ENCODE peak calls at places on chromosomes 6 and 20, in nine cellular contexts. One of them, this sample, is unnamed.

GRCh38 chr6:148524509-148524908 is 181.9 kb downstream of the SASH1 start:
- DNase-seq in activated T-helper 9 cell treated with anti-CD3 and anti-CD28 coated beads, Interleukin-2, amount 50 U/mL, for 16 hours: no peak
- DNase-seq in IMR-90: peak; percentile 95
- DNase-seq in activated gamma-delta T cell treated with Interleukin-2 at 50 U/mL for 16 hours: no peak
- DNase-seq in AG10803: peak; percentile 86
- DNase-seq in HuH-7: no peak
- DNase-seq in HFF-Myc: no peak
- DNase-seq in psoas muscle: no peak
- DNase-seq in GM04504: peak; percentile 76
- DNase-seq in this sample: no peak

GRCh38 chr20:48184229-48184628 is 398.9 kb upstream of the SULF2 start:
- DNase-seq in activated gamma-delta T cell treated with Interleukin-2 at 50 U/mL for 16 hours: no peak
- DNase-seq in AG10803: no peak
- DNase-seq in activated T-helper 9 cell treated with anti-CD3 and anti-CD28 coated beads, Interleukin-2, amount 50 U/mL, for 16 hours: no peak
- DNase-seq in HuH-7: no peak
- DNase-seq in GM04504: no peak
- DNase-seq in HFF-Myc: no peak
- DNase-seq in psoas muscle: no peak
- DNase-seq in IMR-90: no peak
- DNase-seq in this sample: no peak

GRCh38 chr6:166498661-166499349 is 87.7 kb downstream of the RAMACL start:
- DNase-seq in HFF-Myc: no peak
- DNase-seq in GM04504: no peak
- DNase-seq in activated gamma-delta T cell treated with Interleukin-2 at 50 U/mL for 16 hours: no peak
- DNase-seq in AG10803: no peak
- DNase-seq in IMR-90: no peak
- DNase-seq in psoas muscle: no peak
- DNase-seq in activated T-helper 9 cell treated with anti-CD3 and anti-CD28 coated beads, Interleukin-2, amount 50 U/mL, for 16 hours: no peak
- DNase-seq in HuH-7: no peak
- DNase-seq in this sample: no peak

GRCh38 chr20:49186535-49187329 is 1.4 kb downstream of the STAU1 start:
- DNase-seq in HuH-7: peak; percentile 66
- DNase-seq in HFF-Myc: no peak
- DNase-seq in psoas muscle: peak; percentile 57
- DNase-seq in activated gamma-delta T cell treated with Interleukin-2 at 50 U/mL for 16 hours: peak; percentile 47
- DNase-seq in GM04504: no peak
- DNase-seq in activated T-helper 9 cell treated with anti-CD3 and anti-CD28 coated beads, Interleukin-2, amount 50 U/mL, for 16 hours: peak; percentile 46
- DNase-seq in AG10803: peak; percentile 48
- DNase-seq in IMR-90: peak; percentile 62
- DNase-seq in this sample: peak; percentile 61

GRCh38 chr6:41518118-41518517 is 28.1 kb upstream of the FOXP4 start:
- DNase-seq in GM04504: no peak
- DNase-seq in activated T-helper 9 cell treated with anti-CD3 and anti-CD28 coated beads, Interleukin-2, amount 50 U/mL, for 16 hours: no peak
- DNase-seq in HFF-Myc: no peak
- DNase-seq in activated gamma-delta T cell treated with Interleukin-2 at 50 U/mL for 16 hours: no peak
- DNase-seq in AG10803: no peak
- DNase-seq in psoas muscle: no peak
- DNase-seq in IMR-90: no peak
- DNase-seq in HuH-7: no peak
- DNase-seq in this sample: no peak

GRCh38 chr6:21201673-21202430 is 391.7 kb upstream of the SOX4 start:
- DNase-seq in HFF-Myc: no peak
- DNase-seq in AG10803: no peak
- DNase-seq in psoas muscle: no peak
- DNase-seq in IMR-90: no peak
- DNase-seq in HuH-7: no peak
- DNase-seq in activated gamma-delta T cell treated with Interleukin-2 at 50 U/mL for 16 hours: no peak
- DNase-seq in GM04504: no peak
- DNase-seq in activated T-helper 9 cell treated with anti-CD3 and anti-CD28 coated beads, Interleukin-2, amount 50 U/mL, for 16 hours: no peak
- DNase-seq in this sample: no peak

GRCh38 chr20:10521068-10521834 is 86.1 kb downstream of the SLX4IP start:
- DNase-seq in IMR-90: peak; percentile 89
- DNase-seq in HuH-7: no peak
- DNase-seq in activated gamma-delta T cell treated with Interleukin-2 at 50 U/mL for 16 hours: no peak
- DNase-seq in AG10803: peak; percentile 72
- DNase-seq in HFF-Myc: peak; percentile 61
- DNase-seq in GM04504: peak; percentile 49
- DNase-seq in activated T-helper 9 cell treated with anti-CD3 and anti-CD28 coated beads, Interleukin-2, amount 50 U/mL, for 16 hours: no peak
- DNase-seq in psoas muscle: no peak
- DNase-seq in this sample: no peak

GRCh38 chr6:43509984-43510826 is at the start of gene LRRC73:
- DNase-seq in IMR-90: peak; percentile 68
- DNase-seq in AG10803: peak; percentile 80
- DNase-seq in psoas muscle: peak; percentile 93
- DNase-seq in GM04504: peak; percentile 68
- DNase-seq in HuH-7: peak; percentile 70
- DNase-seq in activated T-helper 9 cell treated with anti-CD3 and anti-CD28 coated beads, Interleukin-2, amount 50 U/mL, for 16 hours: peak; percentile 77
- DNase-seq in HFF-Myc: no peak
- DNase-seq in activated gamma-delta T cell treated with Interleukin-2 at 50 U/mL for 16 hours: peak; percentile 71
- DNase-seq in this sample: peak; percentile 78

GRCh38 chr6:75611702-75612375 is 10.2 kb downstream of the SENP6 start:
- DNase-seq in psoas muscle: no peak
- DNase-seq in IMR-90: peak; percentile 33
- DNase-seq in GM04504: no peak
- DNase-seq in HFF-Myc: no peak
- DNase-seq in HuH-7: no peak
- DNase-seq in AG10803: peak; percentile 47
- DNase-seq in activated gamma-delta T cell treated with Interleukin-2 at 50 U/mL for 16 hours: no peak
- DNase-seq in activated T-helper 9 cell treated with anti-CD3 and anti-CD28 coated beads, Interleukin-2, amount 50 U/mL, for 16 hours: peak; percentile 22
- DNase-seq in this sample: no peak

GRCh38 chr6:169890049-169890448 is 138.6 kb downstream of the ERMARD start:
- DNase-seq in activated gamma-delta T cell treated with Interleukin-2 at 50 U/mL for 16 hours: no peak
- DNase-seq in HuH-7: no peak
- DNase-seq in IMR-90: no peak
- DNase-seq in HFF-Myc: no peak
- DNase-seq in psoas muscle: no peak
- DNase-seq in GM04504: no peak
- DNase-seq in activated T-helper 9 cell treated with anti-CD3 and anti-CD28 coated beads, Interleukin-2, amount 50 U/mL, for 16 hours: no peak
- DNase-seq in AG10803: no peak
- DNase-seq in this sample: no peak

GRCh38 chr6:18177566-18177965 is 22.3 kb downstream of the KDM1B start:
- DNase-seq in activated gamma-delta T cell treated with Interleukin-2 at 50 U/mL for 16 hours: no peak
- DNase-seq in GM04504: no peak
- DNase-seq in IMR-90: no peak
- DNase-seq in activated T-helper 9 cell treated with anti-CD3 and anti-CD28 coated beads, Interleukin-2, amount 50 U/mL, for 16 hours: no peak
- DNase-seq in HFF-Myc: no peak
- DNase-seq in HuH-7: no peak
- DNase-seq in AG10803: no peak
- DNase-seq in psoas muscle: no peak
- DNase-seq in this sample: no peak

GRCh38 chr20:56422824-56423189 is 10.7 kb downstream of the CASS4 start:
- DNase-seq in activated T-helper 9 cell treated with anti-CD3 and anti-CD28 coated beads, Interleukin-2, amount 50 U/mL, for 16 hours: no peak
- DNase-seq in HFF-Myc: no peak
- DNase-seq in HuH-7: no peak
- DNase-seq in IMR-90: peak; percentile 33
- DNase-seq in GM04504: no peak
- DNase-seq in psoas muscle: no peak
- DNase-seq in AG10803: no peak
- DNase-seq in activated gamma-delta T cell treated with Interleukin-2 at 50 U/mL for 16 hours: no peak
- DNase-seq in this sample: no peak

GRCh38 chr6:135451617-135452190 is 45.8 kb downstream of the AHI1 start:
- DNase-seq in activated T-helper 9 cell treated with anti-CD3 and anti-CD28 coated beads, Interleukin-2, amount 50 U/mL, for 16 hours: no peak
- DNase-seq in AG10803: peak; percentile 46
- DNase-seq in psoas muscle: no peak
- DNase-seq in activated gamma-delta T cell treated with Interleukin-2 at 50 U/mL for 16 hours: no peak
- DNase-seq in IMR-90: peak; percentile 43
- DNase-seq in HuH-7: no peak
- DNase-seq in HFF-Myc: peak; percentile 29
- DNase-seq in GM04504: no peak
- DNase-seq in this sample: no peak

GRCh38 chr20:54088430-54088829 is 18.0 kb upstream of the BCAS1 start:
- DNase-seq in AG10803: peak; percentile 74
- DNase-seq in activated gamma-delta T cell treated with Interleukin-2 at 50 U/mL for 16 hours: no peak
- DNase-seq in psoas muscle: no peak
- DNase-seq in HFF-Myc: no peak
- DNase-seq in activated T-helper 9 cell treated with anti-CD3 and anti-CD28 coated beads, Interleukin-2, amount 50 U/mL, for 16 hours: no peak
- DNase-seq in GM04504: no peak
- DNase-seq in HuH-7: no peak
- DNase-seq in IMR-90: no peak
- DNase-seq in this sample: no peak

GRCh38 chr20:24784607-24785006 is 164.5 kb upstream of the CST7 start:
- DNase-seq in IMR-90: no peak
- DNase-seq in activated gamma-delta T cell treated with Interleukin-2 at 50 U/mL for 16 hours: no peak
- DNase-seq in psoas muscle: no peak
- DNase-seq in HFF-Myc: no peak
- DNase-seq in HuH-7: no peak
- DNase-seq in activated T-helper 9 cell treated with anti-CD3 and anti-CD28 coated beads, Interleukin-2, amount 50 U/mL, for 16 hours: no peak
- DNase-seq in GM04504: no peak
- DNase-seq in AG10803: no peak
- DNase-seq in this sample: no peak

GRCh38 chr20:14830899-14831298 is 493.5 kb upstream of the FLRT3 start:
- DNase-seq in activated T-helper 9 cell treated with anti-CD3 and anti-CD28 coated beads, Interleukin-2, amount 50 U/mL, for 16 hours: no peak
- DNase-seq in HFF-Myc: no peak
- DNase-seq in HuH-7: no peak
- DNase-seq in psoas muscle: no peak
- DNase-seq in IMR-90: no peak
- DNase-seq in AG10803: no peak
- DNase-seq in activated gamma-delta T cell treated with Interleukin-2 at 50 U/mL for 16 hours: no peak
- DNase-seq in GM04504: no peak
- DNase-seq in this sample: no peak

GRCh38 chr20:21839982-21840381 is 134.5 kb downstream of the PAX1 start:
- DNase-seq in activated T-helper 9 cell treated with anti-CD3 and anti-CD28 coated beads, Interleukin-2, amount 50 U/mL, for 16 hours: no peak
- DNase-seq in HuH-7: no peak
- DNase-seq in activated gamma-delta T cell treated with Interleukin-2 at 50 U/mL for 16 hours: no peak
- DNase-seq in GM04504: no peak
- DNase-seq in IMR-90: no peak
- DNase-seq in psoas muscle: no peak
- DNase-seq in AG10803: no peak
- DNase-seq in HFF-Myc: no peak
- DNase-seq in this sample: no peak

GRCh38 chr6:170473226-170473789 is 79.8 kb downstream of the PSMB1 start:
- DNase-seq in GM04504: no peak
- DNase-seq in activated gamma-delta T cell treated with Interleukin-2 at 50 U/mL for 16 hours: no peak
- DNase-seq in IMR-90: no peak
- DNase-seq in activated T-helper 9 cell treated with anti-CD3 and anti-CD28 coated beads, Interleukin-2, amount 50 U/mL, for 16 hours: no peak
- DNase-seq in AG10803: no peak
- DNase-seq in psoas muscle: no peak
- DNase-seq in HFF-Myc: no peak
- DNase-seq in HuH-7: no peak
- DNase-seq in this sample: no peak

GRCh38 chr20:235891-236290 is 8.8 kb downstream of the DEFB129 start:
- DNase-seq in HFF-Myc: no peak
- DNase-seq in psoas muscle: no peak
- DNase-seq in activated gamma-delta T cell treated with Interleukin-2 at 50 U/mL for 16 hours: no peak
- DNase-seq in GM04504: no peak
- DNase-seq in activated T-helper 9 cell treated with anti-CD3 and anti-CD28 coated beads, Interleukin-2, amount 50 U/mL, for 16 hours: no peak
- DNase-seq in IMR-90: no peak
- DNase-seq in HuH-7: no peak
- DNase-seq in AG10803: peak; percentile 30
- DNase-seq in this sample: no peak

GRCh38 chr6:36383608-36384007 is 3.9 kb downstream of the ETV7 start:
- DNase-seq in activated T-helper 9 cell treated with anti-CD3 and anti-CD28 coated beads, Interleukin-2, amount 50 U/mL, for 16 hours: no peak
- DNase-seq in activated gamma-delta T cell treated with Interleukin-2 at 50 U/mL for 16 hours: no peak
- DNase-seq in GM04504: no peak
- DNase-seq in HFF-Myc: no peak
- DNase-seq in HuH-7: no peak
- DNase-seq in psoas muscle: no peak
- DNase-seq in IMR-90: no peak
- DNase-seq in AG10803: no peak
- DNase-seq in this sample: no peak

GRCh38 chr20:41005361-41005729 is 23.3 kb upstream of the TOP1 start:
- DNase-seq in IMR-90: peak; percentile 98
- DNase-seq in GM04504: peak; percentile 86
- DNase-seq in activated T-helper 9 cell treated with anti-CD3 and anti-CD28 coated beads, Interleukin-2, amount 50 U/mL, for 16 hours: no peak
- DNase-seq in HFF-Myc: peak; percentile 94
- DNase-seq in HuH-7: no peak
- DNase-seq in psoas muscle: peak; percentile 92
- DNase-seq in activated gamma-delta T cell treated with Interleukin-2 at 50 U/mL for 16 hours: no peak
- DNase-seq in AG10803: peak; percentile 90
- DNase-seq in this sample: no peak

GRCh38 chr6:151690768-151691562 is 116.5 kb upstream of the ESR1 start:
- DNase-seq in psoas muscle: no peak
- DNase-seq in HuH-7: no peak
- DNase-seq in activated T-helper 9 cell treated with anti-CD3 and anti-CD28 coated beads, Interleukin-2, amount 50 U/mL, for 16 hours: no peak
- DNase-seq in HFF-Myc: no peak
- DNase-seq in GM04504: no peak
- DNase-seq in IMR-90: no peak
- DNase-seq in AG10803: peak; percentile 58
- DNase-seq in activated gamma-delta T cell treated with Interleukin-2 at 50 U/mL for 16 hours: no peak
- DNase-seq in this sample: peak; percentile 64

GRCh38 chr6:126033696-126034095 is 47.4 kb downstream of the TRMT11 start:
- DNase-seq in activated gamma-delta T cell treated with Interleukin-2 at 50 U/mL for 16 hours: no peak
- DNase-seq in psoas muscle: no peak
- DNase-seq in activated T-helper 9 cell treated with anti-CD3 and anti-CD28 coated beads, Interleukin-2, amount 50 U/mL, for 16 hours: no peak
- DNase-seq in GM04504: peak; percentile 83
- DNase-seq in IMR-90: peak; percentile 91
- DNase-seq in HuH-7: peak; percentile 52
- DNase-seq in AG10803: peak; percentile 95
- DNase-seq in HFF-Myc: peak; percentile 82
- DNase-seq in this sample: no peak

GRCh38 chr20:1465470-1466210 is 1.0 kb downstream of the NSFL1C start:
- DNase-seq in activated T-helper 9 cell treated with anti-CD3 and anti-CD28 coated beads, Interleukin-2, amount 50 U/mL, for 16 hours: no peak
- DNase-seq in HuH-7: no peak
- DNase-seq in GM04504: no peak
- DNase-seq in IMR-90: peak; percentile 5
- DNase-seq in AG10803: peak; percentile 35
- DNase-seq in activated gamma-delta T cell treated with Interleukin-2 at 50 U/mL for 16 hours: no peak
- DNase-seq in psoas muscle: no peak
- DNase-seq in HFF-Myc: no peak
- DNase-seq in this sample: no peak

GRCh38 chr6:166988674-166989201 is 10.5 kb upstream of the CEP43 start:
- DNase-seq in AG10803: no peak
- DNase-seq in IMR-90: no peak
- DNase-seq in HFF-Myc: no peak
- DNase-seq in activated gamma-delta T cell treated with Interleukin-2 at 50 U/mL for 16 hours: no peak
- DNase-seq in HuH-7: no peak
- DNase-seq in activated T-helper 9 cell treated with anti-CD3 and anti-CD28 coated beads, Interleukin-2, amount 50 U/mL, for 16 hours: no peak
- DNase-seq in psoas muscle: no peak
- DNase-seq in GM04504: no peak
- DNase-seq in this sample: no peak

GRCh38 chr20:21099653-21100589 is 6.2 kb downstream of the LINC00237 start:
- DNase-seq in AG10803: peak; percentile 12
- DNase-seq in IMR-90: peak; percentile 4
- DNase-seq in GM04504: no peak
- DNase-seq in activated T-helper 9 cell treated with anti-CD3 and anti-CD28 coated beads, Interleukin-2, amount 50 U/mL, for 16 hours: no peak
- DNase-seq in HFF-Myc: no peak
- DNase-seq in psoas muscle: peak; percentile 61
- DNase-seq in HuH-7: peak; percentile 71
- DNase-seq in activated gamma-delta T cell treated with Interleukin-2 at 50 U/mL for 16 hours: peak; percentile 26
- DNase-seq in this sample: peak; percentile 48

GRCh38 chr20:60718743-60719142 is 533.3 kb upstream of the CDH4 start:
- DNase-seq in IMR-90: no peak
- DNase-seq in HFF-Myc: no peak
- DNase-seq in activated gamma-delta T cell treated with Interleukin-2 at 50 U/mL for 16 hours: no peak
- DNase-seq in activated T-helper 9 cell treated with anti-CD3 and anti-CD28 coated beads, Interleukin-2, amount 50 U/mL, for 16 hours: no peak
- DNase-seq in HuH-7: peak; percentile 8
- DNase-seq in psoas muscle: no peak
- DNase-seq in GM04504: no peak
- DNase-seq in AG10803: no peak
- DNase-seq in this sample: no peak

GRCh38 chr6:114051031-114051430 is 80.1 kb upstream of the HDAC2 start:
- DNase-seq in activated T-helper 9 cell treated with anti-CD3 and anti-CD28 coated beads, Interleukin-2, amount 50 U/mL, for 16 hours: no peak
- DNase-seq in IMR-90: no peak
- DNase-seq in psoas muscle: no peak
- DNase-seq in activated gamma-delta T cell treated with Interleukin-2 at 50 U/mL for 16 hours: no peak
- DNase-seq in HFF-Myc: no peak
- DNase-seq in HuH-7: no peak
- DNase-seq in AG10803: no peak
- DNase-seq in GM04504: no peak
- DNase-seq in this sample: no peak

GRCh38 chr20:41524980-41525613 is 93.1 kb downstream of the CHD6 start:
- DNase-seq in psoas muscle: peak; percentile 60
- DNase-seq in IMR-90: peak; percentile 58
- DNase-seq in GM04504: peak; percentile 22
- DNase-seq in AG10803: peak; percentile 45
- DNase-seq in activated gamma-delta T cell treated with Interleukin-2 at 50 U/mL for 16 hours: no peak
- DNase-seq in HuH-7: no peak
- DNase-seq in activated T-helper 9 cell treated with anti-CD3 and anti-CD28 coated beads, Interleukin-2, amount 50 U/mL, for 16 hours: no peak
- DNase-seq in HFF-Myc: no peak
- DNase-seq in this sample: no peak

GRCh38 chr6:91804981-91805380 is 1218.1 kb upstream of the MAP3K7 start:
- DNase-seq in IMR-90: no peak
- DNase-seq in AG10803: no peak
- DNase-seq in HFF-Myc: no peak
- DNase-seq in activated T-helper 9 cell treated with anti-CD3 and anti-CD28 coated beads, Interleukin-2, amount 50 U/mL, for 16 hours: no peak
- DNase-seq in activated gamma-delta T cell treated with Interleukin-2 at 50 U/mL for 16 hours: no peak
- DNase-seq in psoas muscle: no peak
- DNase-seq in GM04504: no peak
- DNase-seq in HuH-7: no peak
- DNase-seq in this sample: no peak

GRCh38 chr20:53677447-53678314 is 84.0 kb upstream of the ZNF217 start:
- DNase-seq in HFF-Myc: no peak
- DNase-seq in AG10803: peak; percentile 29
- DNase-seq in psoas muscle: no peak
- DNase-seq in HuH-7: peak; percentile 70
- DNase-seq in activated T-helper 9 cell treated with anti-CD3 and anti-CD28 coated beads, Interleukin-2, amount 50 U/mL, for 16 hours: no peak
- DNase-seq in GM04504: no peak
- DNase-seq in activated gamma-delta T cell treated with Interleukin-2 at 50 U/mL for 16 hours: no peak
- DNase-seq in IMR-90: peak; percentile 46
- DNase-seq in this sample: no peak

This sample was measured in B cell.